ENCODE peak calls at places on chromosome 22, in four cellular contexts. U is SK-N-SH, B is MM.1S, I is body of pancreas. Y is an unnamed sample. For H3K4me1, the result is how much of the 10 kb centered on the place peaks cover.

GRCh38 chr22:42418811-42419243 is 13.4 kb downstream of the NFAM1 start:
- DNase-seq in B (no peak), U (no peak), I (no peak), Y (no peak)

GRCh38 chr22:24325105-24325757 is 54.6 kb downstream of the SPECC1L start:
- DNase-seq in B (peak), U (peak), I (peak), Y (no peak)

GRCh38 chr22:35915477-35916013 is 113.1 kb downstream of the RBFOX2 start:
- DNase-seq in I (no peak), B (no peak), U (no peak), Y (no peak)

GRCh38 chr22:24465566-24465965 is 29.6 kb upstream of the UPB1 start:
- DNase-seq in B (no peak), U (no peak), I (no peak), Y (no peak)

GRCh38 chr22:32920032-32920628 is 118.6 kb downstream of the TIMP3 start:
- DNase-seq in U (peak), I (peak), B (no peak), Y (peak)

GRCh38 chr22:25223269-25223850 is 3.9 kb downstream of the CRYBB2 start:
- DNase-seq in B (no peak), U (no peak), I (no peak), Y (no peak)

GRCh38 chr22:43533131-43533530 is 121.3 kb downstream of the MPPED1 start:
- DNase-seq in I (no peak), U (no peak), B (no peak), Y (no peak)

GRCh38 chr22:21666786-21667185 is 974 bp downstream of the PPIL2 start:
- DNase-seq in U (no peak), B (no peak), I (no peak), Y (no peak)

GRCh38 chr22:26592368-26593015 is 2.6 kb upstream of the TPST2 start:
- DNase-seq in B (peak), U (no peak), I (peak), Y (no peak)

GRCh38 chr22:27213766-27214581 is 556.6 kb downstream of the MIAT start:
- DNase-seq in U (no peak), I (peak), B (no peak), Y (peak)

GRCh38 chr22:35220221-35220620 is 37.1 kb upstream of the HMGXB4 start:
- DNase-seq in B (no peak), U (no peak), I (no peak), Y (no peak)

GRCh38 chr22:17955611-17956379 is 68.6 kb downstream of the MICAL3 start:
- DNase-seq in I (no peak), U (no peak), B (no peak), Y (no peak)

GRCh38 chr22:11629661-11630385 is 3898.2 kb upstream of the OR11H1 start:
- DNase-seq in B (no peak), U (peak), I (no peak), Y (no peak)

GRCh38 chr22:29071261-29072045 is 1.4 kb upstream of the KREMEN1 start:
- DNase-seq in U (no peak), I (peak), B (peak), Y (no peak)

GRCh38 chr22:39472570-39473556 is 16.1 kb downstream of the MGAT3 start:
- DNase-seq in U (no peak), I (peak), B (peak), Y (no peak)

GRCh38 chr22:46084943-46085830 is 65.1 kb upstream of the PPARA start:
- DNase-seq in U (peak), I (peak), B (no peak), Y (peak)
- TF ChIP-seq CTCF in U (no peak), I (no peak), B (no peak), Y (no peak)

GRCh38 chr22:31578171-31578570 is 81.8 kb downstream of the SFI1 start:
- DNase-seq in B (no peak), U (no peak), I (no peak), Y (no peak)
- H3K4me1 ChIP-seq in B (under half), U (under half), I (under half), Y (under half)

DNA sequence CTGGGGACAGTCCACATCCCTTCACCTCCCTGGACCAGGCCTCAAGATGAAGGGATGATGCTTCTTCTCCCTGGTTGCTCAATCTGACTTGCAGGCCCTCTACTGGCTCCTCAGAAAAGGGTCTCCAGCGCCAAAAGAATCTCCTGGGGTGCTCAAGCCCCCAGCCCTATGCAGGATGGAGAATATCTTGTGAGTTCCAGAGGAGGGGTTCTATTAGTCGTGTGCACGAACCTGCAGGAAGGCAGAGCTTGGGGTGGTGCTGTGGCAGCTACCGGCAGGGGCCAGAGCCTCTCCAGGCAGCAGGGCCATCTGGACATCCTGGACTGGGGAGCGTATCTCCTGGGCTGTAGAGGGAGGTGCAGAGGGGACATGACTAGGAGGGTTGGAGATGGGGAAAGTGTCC is 1339.5 kb downstream of the BRD1 start:
- DNase-seq in B (peak), I (no peak), U (peak), Y (no peak)
- TF ChIP-seq CTCF in B (peak), I (no peak), U (no peak), Y (no peak)

DNA sequence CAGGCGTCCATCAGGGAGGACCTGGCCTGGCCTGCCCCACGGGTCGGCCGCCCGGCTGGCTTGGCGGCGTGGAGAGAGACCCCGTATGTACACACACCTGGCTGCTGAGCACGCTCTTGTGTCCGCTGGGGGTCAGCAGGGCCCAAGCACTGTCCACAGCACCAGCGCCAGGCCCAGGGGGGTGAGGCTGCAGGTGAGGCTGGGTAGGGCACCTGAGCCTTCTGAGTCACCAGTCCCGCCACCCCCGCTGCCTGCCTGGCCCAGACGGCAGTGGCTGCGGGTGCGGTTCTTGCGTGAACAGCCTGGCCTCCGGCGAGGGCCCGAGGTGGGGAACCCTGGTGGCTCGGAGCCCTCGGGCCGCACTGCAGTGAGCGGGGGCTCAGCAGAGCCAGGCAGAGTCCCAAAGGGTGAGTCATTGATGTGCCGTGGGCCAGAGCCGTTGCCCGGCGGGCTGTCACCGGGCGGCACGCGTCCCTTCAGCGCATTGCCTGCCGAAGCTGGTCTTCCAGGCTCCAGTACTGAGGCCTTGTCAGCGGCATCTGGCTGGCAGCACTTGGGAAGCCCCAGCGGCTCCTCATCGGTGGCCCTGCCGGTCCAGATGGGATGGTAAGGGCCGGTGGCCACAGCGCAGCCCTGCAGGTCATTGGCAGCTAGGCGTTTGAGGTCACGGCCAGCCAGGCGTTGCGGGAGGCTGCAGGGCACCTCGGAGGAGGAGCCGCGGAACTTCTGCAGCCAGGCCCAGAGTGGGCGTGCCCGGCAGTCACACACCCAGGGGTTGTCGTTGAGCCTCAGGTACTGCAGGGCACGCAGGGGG is 26.3 kb downstream of the RTN4R start:
- DNase-seq in B (no peak), I (no peak), U (no peak), Y (no peak)
- H3K4me1 ChIP-seq in B (under half), I (under half), U (under half), Y (half or more)